ENCODE peak calls at places on chromosomes 1 and 21, in nine cellular contexts. S is RPMI7951; X is activated CD8-positive, alpha-beta memory T cell treated with anti-CD3 and anti-CD28 coated beads, Interleukin-2, amount 10 ng/mL, durations not matched to agents 7 days and 5 days; E is T-helper 2 cell; U is AG09319; M is stimulated activated CD4-positive, alpha-beta T cell treated with anti-CD3 and anti-CD28 coated beads, Interleukin-2, amount 100 ng/mL, for 48 hours; T is OCI-M1; J is NCI-H2227 treated with DMSO at 0.1 percent for 48 hours; O is T follicular helper cell. F is an unnamed sample.

GRCh38 chr1:21653744-21654100 is 15.4 kb downstream of the RAP1GAP start:
- DNase-seq in S (no peak), X (no peak), E (no peak), U (no peak), M (no peak), T (no peak), J (no peak), O (no peak), F (no peak)

GRCh38 chr1:226274138-226274537 is 34.8 kb downstream of the LIN9 start:
- DNase-seq in S (no peak), X (no peak), E (no peak), U (no peak), M (no peak), T (no peak), J (no peak), O (no peak), F (no peak)

GRCh38 chr1:206674745-206675175 is 9.9 kb upstream of the MAPKAPK2 start:
- DNase-seq in S (peak), X (no peak), E (no peak), U (peak), M (no peak), T (no peak), J (no peak), O (no peak), F (no peak)

GRCh38 chr1:78825561-78825960 is 175.9 kb downstream of the IFI44 start:
- DNase-seq in S (no peak), X (no peak), E (no peak), U (no peak), M (no peak), T (no peak), J (no peak), O (no peak), F (no peak)

GRCh38 chr1:36257375-36257767 is 33.1 kb downstream of the THRAP3 start:
- DNase-seq in S (no peak), X (no peak), E (no peak), U (no peak), M (no peak), T (no peak), J (no peak), O (no peak), F (no peak)

GRCh38 chr21:28742527-28742926 is 250.2 kb downstream of the LTN1 start:
- DNase-seq in S (no peak), X (no peak), E (no peak), U (no peak), M (no peak), T (peak), J (no peak), O (no peak), F (no peak)

GRCh38 chr1:195738971-195739650 is 869.1 kb downstream of the KCNT2 start:
- DNase-seq in S (no peak), X (no peak), E (no peak), U (no peak), M (no peak), T (no peak), J (no peak), O (no peak), F (peak)

GRCh38 chr1:48495166-48495565 is 23.2 kb upstream of the SPATA6 start:
- DNase-seq in S (peak), X (no peak), E (no peak), U (no peak), M (no peak), T (no peak), J (no peak), O (no peak), F (no peak)

GRCh38 chr1:54498383-54499096 is 49.5 kb upstream of the ACOT11 start:
- DNase-seq in S (no peak), X (no peak), E (no peak), U (no peak), M (no peak), T (no peak), J (peak), O (no peak), F (no peak)

GRCh38 chr1:46134660-46135331 is 2.4 kb upstream of the PIK3R3 start:
- DNase-seq in S (peak), X (no peak), E (no peak), U (peak), M (no peak), T (peak), J (peak), O (no peak), F (no peak)

GRCh38 chr1:166601650-166602049 is 237.6 kb upstream of the POGK start:
- DNase-seq in S (no peak), X (no peak), E (no peak), U (no peak), M (no peak), T (no peak), J (no peak), O (no peak), F (no peak)

F was measured in HAP-1.